ENCODE peak calls at places on chromosomes 1 and 21, in eight cellular contexts. G is Caco-2; R is fibroblast of lung; I is stomach; X is adipocyte; Z is upper lobe of right lung; U is CD4-positive, CD25-positive, alpha-beta regulatory T cell; Q is ovary. O is an unnamed sample.
A peak's percentile ranks its signal among the peaks of the same experiment; 100 is the strongest.

GRCh38 chr1:221522440-221523050 is 219.3 kb downstream of the DUSP10 start:
- DNase-seq in G (no peak), R (peak; percentile 4), I (no peak), X (no peak), Z (no peak), U (no peak), Q (no peak), O (no peak)

GRCh38 chr1:170634293-170634692 is 29.6 kb upstream of the PRRX1 start:
- DNase-seq in G (no peak), R (peak; percentile 84), I (no peak), X (peak; percentile 32), Z (no peak), U (no peak), Q (no peak), O (no peak)

GRCh38 chr1:208131631-208132286 is 112.4 kb downstream of the PLXNA2 start:
- DNase-seq in G (no peak), R (no peak), I (no peak), X (no peak), Z (no peak), U (no peak), Q (no peak), O (no peak)

GRCh38 chr21:36927718-36928117 is 38.8 kb downstream of the HLCS start:
- DNase-seq in G (peak; percentile 78), R (peak; percentile 89), I (peak; percentile 84), X (peak; percentile 91), Z (peak; percentile 76), U (peak; percentile 49), Q (peak; percentile 87), O (peak; percentile 92)

GRCh38 chr1:58654322-58654721 is 45.5 kb downstream of the MYSM1 start:
- DNase-seq in G (no peak), R (no peak), I (no peak), X (no peak), Z (no peak), U (no peak), Q (no peak), O (no peak)

GRCh38 chr1:94974224-94974623 is 47.3 kb upstream of the CNN3 start:
- DNase-seq in G (no peak), R (peak; percentile 51), I (no peak), X (peak; percentile 57), Z (no peak), U (no peak), Q (no peak), O (no peak)

GRCh38 chr1:115912116-115912515 is 64.2 kb upstream of the SLC22A15 start:
- DNase-seq in G (no peak), R (no peak), I (no peak), X (no peak), Z (no peak), U (no peak), Q (no peak), O (no peak)

GRCh38 chr1:183048087-183049085 is 25.2 kb downstream of the LAMC1 start:
- DNase-seq in G (no peak), R (no peak), I (no peak), X (no peak), Z (no peak), U (no peak), Q (no peak), O (no peak)

GRCh38 chr1:86499987-86500593 is 31.4 kb downstream of the CLCA1 start:
- DNase-seq in G (no peak), R (peak; percentile 48), I (no peak), X (peak; percentile 76), Z (no peak), U (peak; percentile 77), Q (no peak), O (no peak)

GRCh38 chr1:94096797-94097549 is 24.0 kb downstream of the ABCA4 start:
- DNase-seq in G (no peak), R (peak; percentile 85), I (no peak), X (peak; percentile 91), Z (no peak), U (no peak), Q (peak; percentile 64), O (no peak)

GRCh38 chr1:234649432-234650081 is 39.6 kb upstream of the IRF2BP2 start:
- DNase-seq in G (no peak), R (no peak), I (no peak), X (no peak), Z (no peak), U (no peak), Q (no peak), O (no peak)

GRCh38 chr1:198556969-198557368 is 16.5 kb upstream of the ATP6V1G3 start:
- DNase-seq in G (no peak), R (no peak), I (peak; percentile 26), X (no peak), Z (no peak), U (peak; percentile 79), Q (no peak), O (no peak)

GRCh38 chr1:53771648-53772047 is 32.7 kb upstream of the GLIS1 start:
- DNase-seq in G (no peak), R (peak; percentile 51), I (no peak), X (peak; percentile 80), Z (no peak), U (no peak), Q (no peak), O (no peak)

GRCh38 chr1:47764461-47765046 is 232.6 kb downstream of the TRABD2B start:
- DNase-seq in G (no peak), R (no peak), I (no peak), X (no peak), Z (no peak), U (no peak), Q (no peak), O (peak; percentile 59)

GRCh38 chr21:34345892-34346291 is 17.9 kb upstream of the KCNE2 start:
- DNase-seq in G (no peak), R (peak; percentile 49), I (no peak), X (peak; percentile 47), Z (no peak), U (no peak), Q (no peak), O (no peak)

GRCh38 chr1:156499194-156499702 is 1.3 kb downstream of the MEF2D start:
- DNase-seq in G (no peak), R (no peak), I (peak; percentile 25), X (peak; percentile 52), Z (peak; percentile 57), U (no peak), Q (no peak), O (no peak)

GRCh38 chr1:195763907-195764183 is 844.4 kb downstream of the KCNT2 start:
- DNase-seq in G (peak; percentile 2), R (no peak), I (no peak), X (no peak), Z (no peak), U (no peak), Q (no peak), O (no peak)

GRCh38 chr1:4650981-4651380 is 3.4 kb upstream of the AJAP1 start:
- DNase-seq in G (no peak), R (no peak), I (no peak), X (no peak), Z (peak; percentile 10), U (no peak), Q (no peak), O (no peak)

GRCh38 chr21:39597595-39598185 is 15.1 kb upstream of the B3GALT5 start:
- DNase-seq in G (no peak), R (no peak), I (no peak), X (no peak), Z (no peak), U (no peak), Q (no peak), O (no peak)

GRCh38 chr1:84960371-84960770 is 36.5 kb downstream of the MCOLN2 start:
- DNase-seq in G (peak; percentile 48), R (peak; percentile 89), I (no peak), X (peak; percentile 87), Z (no peak), U (no peak), Q (no peak), O (no peak)

GRCh38 chr21:32364801-32365200 is 28.0 kb downstream of the URB1 start:
- DNase-seq in G (no peak), R (no peak), I (no peak), X (no peak), Z (no peak), U (no peak), Q (no peak), O (no peak)

GRCh38 chr1:154972517-154973343 is 1.8 kb upstream of the CKS1B start:
- DNase-seq in G (peak; percentile 93), R (peak; percentile 90), I (peak; percentile 83), X (peak; percentile 92), Z (peak; percentile 89), U (no peak), Q (peak; percentile 67), O (peak; percentile 92)

GRCh38 chr1:89949991-89950624 is 44.8 kb upstream of the ZNF326 start:
- DNase-seq in G (peak; percentile 24), R (no peak), I (no peak), X (no peak), Z (no peak), U (no peak), Q (no peak), O (no peak)

GRCh38 chr1:184214128-184214527 is 162.6 kb downstream of the TSEN15 start:
- DNase-seq in G (no peak), R (no peak), I (no peak), X (no peak), Z (peak; percentile 77), U (no peak), Q (no peak), O (no peak)

GRCh38 chr1:145991799-145992412 is 4.5 kb downstream of the TXNIP start:
- DNase-seq in G (no peak), R (peak; percentile 55), I (peak; percentile 44), X (peak; percentile 56), Z (no peak), U (peak; percentile 24), Q (no peak), O (no peak)

GRCh38 chr1:20110679-20111078 is 8.7 kb downstream of the PLA2G2D start:
- DNase-seq in G (no peak), R (peak; percentile 24), I (no peak), X (no peak), Z (no peak), U (no peak), Q (no peak), O (no peak)

GRCh38 chr1:24920155-24920925 is 9.7 kb downstream of the RUNX3 start:
- DNase-seq in G (no peak), R (peak; percentile 57), I (no peak), X (peak; percentile 78), Z (no peak), U (no peak), Q (peak; percentile 41), O (peak; percentile 73)

GRCh38 chr1:40745180-40745579 is 38.4 kb upstream of the KCNQ4 start:
- DNase-seq in G (no peak), R (peak; percentile 59), I (no peak), X (peak; percentile 40), Z (no peak), U (no peak), Q (no peak), O (no peak)
- H3K36me3 ChIP-seq in G (no peaks in the 10 kb centered on the region), R (peaks cover 6% of the 10 kb centered on the region), I (peaks cover 7% of the 10 kb centered on the region), X (peaks cover 53% of the 10 kb centered on the region), Z (peaks cover 51% of the 10 kb centered on the region), U (peaks cover 63% of the 10 kb centered on the region), Q (no peaks in the 10 kb centered on the region), O (peaks cover 5% of the 10 kb centered on the region)

GRCh38 chr1:33459766-33460543 is 12.5 kb upstream of the ZSCAN20 start:
- DNase-seq in G (no peak), R (peak; percentile 40), I (no peak), X (no peak), Z (no peak), U (no peak), Q (no peak), O (no peak)
- H3K4me3 ChIP-seq in G (no peak overlapping the region), R (no peak overlapping the region), I (no peak overlapping the region), X (no peak overlapping the region), Z (no peak overlapping the region), U (no peak overlapping the region), Q (no peak overlapping the region), O (no peak overlapping the region)

GRCh38 chr1:205812878-205813754 is at the start of gene SLC41A1:
- DNase-seq in G (peak; percentile 89), R (peak; percentile 90), I (peak; percentile 95), X (peak; percentile 97), Z (peak; percentile 95), U (peak; percentile 94), Q (peak; percentile 96), O (peak; percentile 95)
- H3K4me1 ChIP-seq in G (peaks cover 5% of the 10 kb centered on the region), R (no peaks in the 10 kb centered on the region), I (peaks cover 43% of the 10 kb centered on the region), X (peaks cover 38% of the 10 kb centered on the region), Z (peaks cover 32% of the 10 kb centered on the region), U (peaks cover 53% of the 10 kb centered on the region), Q (peaks cover 27% of the 10 kb centered on the region), O (no peaks in the 10 kb centered on the region)

GRCh38 chr1:11130406-11130805 is 30.7 kb upstream of the EXOSC10 start:
- DNase-seq in G (no peak), R (no peak), I (no peak), X (no peak), Z (no peak), U (no peak), Q (no peak), O (no peak)
- H3K36me3 ChIP-seq in G (peaks cover 2% of the 10 kb centered on the region), R (peaks cover 27% of the 10 kb centered on the region), I (peaks cover 72% of the 10 kb centered on the region), X (peaks cover 87% of the 10 kb centered on the region), Z (peaks cover 90% of the 10 kb centered on the region), U (peaks cover 93% of the 10 kb centered on the region), Q (no peaks in the 10 kb centered on the region), O (peaks cover 3% of the 10 kb centered on the region)

O was measured in aorta.